ENCODE peak calls at places on chromosomes 3 and 15, in four cellular contexts. P is CD4-positive, alpha-beta T cell; U is Peyer's patch; Q is neural progenitor cell. H is an unnamed sample.

GRCh38 chr3:102536479-102536878 is 101.7 kb downstream of the ZPLD1 start:
- DNase-seq in P (no peak), U (no peak), Q (peak), H (no peak)

GRCh38 chr3:72627276-72627675 is 221.0 kb downstream of the SHQ1 start:
- DNase-seq in P (no peak), U (no peak), Q (no peak), H (no peak)

GRCh38 chr3:40574661-40575060 is 49.9 kb downstream of the ZNF621 start:
- DNase-seq in P (no peak), U (no peak), Q (peak), H (no peak)

GRCh38 chr3:154901263-154901662 is 178.9 kb upstream of the MME start:
- DNase-seq in P (no peak), U (no peak), Q (no peak), H (no peak)

GRCh38 chr3:15443826-15444524 is 16.6 kb downstream of the EAF1 start:
- DNase-seq in P (no peak), U (no peak), Q (no peak), H (no peak)

GRCh38 chr3:36546196-36546595 is 165.9 kb downstream of the STAC start:
- DNase-seq in P (no peak), U (no peak), Q (no peak), H (no peak)

GRCh38 chr3:166593776-166594175 is 756.6 kb upstream of the BCHE start:
- DNase-seq in P (no peak), U (no peak), Q (no peak), H (no peak)

GRCh38 chr3:32127219-32127826 is 20.9 kb downstream of the GPD1L start:
- DNase-seq in P (no peak), U (no peak), Q (no peak), H (no peak)

GRCh38 chr3:169772951-169773816 is at the start of gene MYNN:
- DNase-seq in P (peak), U (peak), Q (peak), H (peak)
- TF ChIP-seq CTCF in P (no peak), U (no peak), Q (peak), H (peak)

DNA sequence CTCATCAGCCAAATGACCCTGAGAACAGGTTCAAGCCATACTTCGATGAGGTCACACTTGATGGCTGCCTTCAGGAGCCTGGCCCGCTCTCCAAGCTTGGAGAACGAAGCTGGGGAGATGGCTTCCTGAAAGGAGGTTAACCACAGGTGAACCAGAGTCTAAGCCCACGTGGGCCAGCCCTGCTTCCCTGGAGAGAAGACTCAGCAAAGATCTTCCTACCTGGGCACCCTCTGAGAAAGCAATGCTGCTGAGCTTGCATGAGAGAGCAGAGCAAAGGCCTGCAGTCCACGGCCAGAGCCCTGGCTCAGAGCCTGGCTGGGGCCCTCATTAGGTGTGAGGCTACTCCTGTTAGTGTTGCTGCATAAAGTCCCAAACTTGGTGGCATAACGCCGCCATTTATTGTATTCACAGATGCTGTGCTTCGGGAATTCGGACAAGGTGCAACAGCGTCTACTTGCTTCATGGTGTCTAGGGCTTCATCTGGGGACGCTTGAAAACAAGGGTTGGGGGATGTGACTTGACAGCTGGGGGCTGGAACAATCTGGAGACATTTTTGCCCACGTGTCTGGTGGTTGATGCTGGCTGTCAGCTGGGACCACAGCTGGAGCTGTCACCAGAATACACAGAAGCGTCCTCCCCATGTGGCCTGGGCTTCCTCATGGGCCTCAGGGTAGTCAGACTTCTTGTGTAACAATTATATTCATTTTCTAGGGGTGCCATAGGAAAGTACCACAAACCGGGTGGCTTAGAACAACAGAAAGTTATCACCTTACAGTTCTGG is 87.8 kb upstream of the MEF2A start:
- DNase-seq in P (no peak), U (no peak), Q (no peak), H (no peak)
- TF ChIP-seq CTCF in P (no peak), U (no peak), Q (no peak), H (no peak)

DNA sequence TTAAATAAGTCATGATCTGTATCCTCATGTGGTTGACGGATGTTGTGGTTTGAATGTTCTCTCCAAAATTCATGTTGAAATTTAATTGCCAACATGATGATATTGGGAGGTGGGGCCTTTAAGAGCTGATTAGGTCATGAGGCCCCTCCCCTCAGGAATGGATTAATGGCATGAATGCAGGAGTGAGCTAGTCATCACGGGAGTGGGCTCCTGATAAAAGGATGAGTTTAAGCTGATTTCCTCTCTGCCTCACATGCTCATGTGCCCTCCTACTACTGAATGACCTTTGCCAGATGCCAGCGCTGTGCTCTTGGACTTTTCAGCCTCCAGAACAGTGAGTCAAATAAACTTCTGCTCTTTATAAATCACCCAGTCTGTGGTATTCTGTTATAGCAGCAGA is 111.2 kb downstream of the MYO5A start:
- DNase-seq in P (no peak), U (no peak), Q (no peak), H (no peak)
- TF ChIP-seq CTCF in P (no peak), U (no peak), Q (no peak), H (no peak)

GRCh38 chr3:167714871-167715270 is 19.8 kb downstream of the PDCD10 start:
- DNase-seq in P (no peak), U (no peak), Q (no peak), H (no peak)
- TF ChIP-seq CTCF in P (no peak), U (no peak), Q (no peak), H (no peak)

GRCh38 chr15:81336568-81336967 is 12.6 kb upstream of the STARD5 start:
- DNase-seq in P (peak), U (peak), Q (no peak), H (no peak)
- TF ChIP-seq CTCF in P (peak), U (peak), Q (peak), H (peak)

DNA sequence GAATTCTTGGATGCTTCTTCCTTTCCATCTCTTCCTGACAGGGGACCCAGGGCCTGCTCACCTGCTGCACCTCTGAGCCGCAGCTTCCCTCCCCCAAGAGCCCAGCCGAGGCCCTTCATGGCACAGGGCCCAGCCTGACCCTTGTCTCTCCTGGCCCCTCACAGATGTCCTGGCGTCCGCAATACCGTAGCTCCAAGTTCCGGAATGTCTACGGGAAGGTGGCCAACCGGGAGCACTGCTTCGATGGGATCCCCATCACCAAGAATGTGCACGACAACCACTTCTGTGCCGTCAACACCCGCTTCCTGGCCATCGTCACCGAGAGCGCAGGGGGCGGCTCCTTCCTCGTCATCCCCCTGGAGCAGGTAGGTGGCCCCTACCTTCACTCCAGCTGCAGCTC is 66.2 kb downstream of the CORO2B start:
- DNase-seq in P (no peak), U (no peak), Q (no peak), H (no peak)
- TF ChIP-seq CTCF in P (no peak), U (no peak), Q (no peak), H (no peak)

DNA sequence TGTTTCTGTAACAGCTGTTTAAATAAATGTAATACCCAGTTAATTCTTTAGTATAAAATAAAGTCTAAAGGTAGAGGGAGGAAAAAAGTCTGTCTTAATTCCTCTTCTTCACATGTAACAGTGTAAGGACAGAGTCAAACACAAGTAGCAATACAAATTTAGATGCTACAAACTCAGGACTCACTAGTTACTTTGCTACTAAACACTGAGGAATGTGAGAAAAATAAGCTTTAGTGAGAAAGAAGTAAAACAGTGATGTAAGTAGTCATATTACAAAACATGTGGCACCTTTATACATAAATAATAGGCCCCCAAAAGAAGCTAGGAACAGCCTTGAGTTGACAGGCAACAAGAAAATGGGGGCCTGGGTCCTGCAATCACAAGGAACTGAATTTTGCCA is 113.0 kb downstream of the TBC1D5 start:
- DNase-seq in P (no peak), U (no peak), Q (no peak), H (no peak)
- TF ChIP-seq CTCF in P (no peak), U (no peak), Q (no peak), H (no peak)

DNA sequence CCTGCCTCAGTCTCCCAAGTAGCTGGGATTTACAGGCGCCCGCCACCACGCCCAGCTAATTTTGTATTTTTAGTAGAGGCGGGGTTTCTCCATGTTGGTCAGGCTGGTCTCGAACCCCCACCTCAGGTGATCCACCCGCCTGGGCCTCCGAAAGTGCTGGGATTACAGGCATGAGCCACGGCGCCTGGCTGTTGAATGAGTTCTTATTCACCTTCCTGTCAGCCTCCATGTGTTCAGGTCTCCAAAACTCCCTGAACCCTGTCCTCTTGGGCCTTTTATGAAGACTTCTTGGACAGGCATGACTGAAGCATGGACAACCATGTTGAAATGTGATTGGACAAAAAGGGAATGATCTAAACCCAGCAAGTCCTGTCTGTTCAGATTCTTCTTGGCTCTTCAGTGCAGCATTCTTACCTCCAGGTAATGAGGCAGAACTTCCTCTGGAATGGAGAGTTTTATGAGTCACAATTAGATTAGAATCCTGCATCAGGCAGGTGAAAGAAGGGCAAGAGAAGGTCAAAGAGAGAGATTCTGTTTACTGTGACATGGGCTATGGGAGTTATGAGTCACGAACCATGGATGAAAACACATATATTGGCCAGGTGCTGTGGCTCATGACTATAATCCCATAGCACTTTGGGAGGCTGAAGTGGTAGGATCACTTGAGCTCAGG is 23.1 kb upstream of the EIF4A2 start:
- DNase-seq in P (no peak), U (no peak), Q (no peak), H (no peak)
- TF ChIP-seq CTCF in P (no peak), U (no peak), Q (no peak), H (no peak)

DNA sequence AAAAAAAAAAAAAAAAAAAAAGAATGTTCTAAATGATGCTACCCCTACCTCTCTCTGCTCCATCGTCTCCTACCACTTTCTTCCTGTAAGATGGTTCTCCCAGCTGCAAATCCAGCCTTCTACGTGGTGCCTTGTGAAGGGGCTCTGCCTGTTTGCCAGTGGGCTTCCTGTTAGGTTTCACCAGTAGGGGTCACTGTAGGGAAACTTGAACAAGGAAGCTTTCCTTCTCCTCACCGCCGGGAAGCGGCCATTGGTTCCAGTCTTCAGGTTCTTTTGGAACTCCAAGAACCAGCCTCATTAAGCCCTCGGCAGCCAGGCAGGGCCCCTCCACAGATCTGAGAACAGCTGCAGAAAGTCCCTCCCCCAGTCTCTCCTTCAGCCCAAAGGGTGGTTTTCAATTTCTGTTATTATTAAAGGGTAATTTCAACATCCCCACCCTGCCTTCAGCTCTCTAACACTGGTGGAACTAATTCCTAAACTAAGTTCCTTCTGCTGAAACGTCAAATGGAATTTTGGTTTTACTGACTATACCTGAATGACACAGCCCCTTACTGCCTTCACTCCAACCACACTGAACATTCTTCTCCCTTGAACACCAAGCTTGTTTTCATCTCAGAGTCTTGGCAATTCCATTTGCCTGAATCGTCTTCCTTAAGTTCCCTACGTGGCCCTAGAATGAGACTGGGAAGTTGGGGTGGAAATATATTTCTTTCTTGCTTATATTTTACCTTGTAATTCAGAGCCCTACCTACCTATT is 13.5 kb downstream of the MCCC1 start:
- DNase-seq in P (no peak), U (no peak), Q (peak), H (no peak)
- TF ChIP-seq CTCF in P (peak), U (no peak), Q (peak), H (peak)